ENCODE peak calls at places on chromosomes 1 and 21, in ten cellular contexts. T, I, H, V, C, X, O, E, P and U are unnamed samples. For H3K9me3 and H3K4me1, the result is how much of the 10 kb centered on the place peaks cover.

GRCh38 chr1:210259496-210259895 is 26.9 kb downstream of the SERTAD4 start:
- DNase-seq in E (no peak), I (no peak), X (no peak), T (peak), C (no peak), P (no peak), V (peak), H (no peak), O (no peak), U (no peak)

GRCh38 chr1:107804746-107805145 is 160.2 kb downstream of the VAV3 start:
- DNase-seq in C (no peak), I (no peak), T (no peak), E (no peak), H (no peak), V (no peak), O (no peak), X (no peak), P (no peak), U (no peak)

GRCh38 chr1:32199717-32200072 is 700 bp upstream of the CCDC28B start:
- DNase-seq in I (peak), V (peak), X (peak), O (no peak), E (no peak), T (no peak), C (peak), H (no peak), P (peak), U (no peak)

GRCh38 chr1:227032396-227032795 is 92.3 kb downstream of the COQ8A start:
- DNase-seq in X (no peak), T (no peak), O (no peak), V (no peak), I (no peak), C (no peak), E (no peak), H (peak), P (no peak), U (no peak)

GRCh38 chr1:31633117-31633516 is 11.6 kb downstream of the PEF1 start:
- DNase-seq in O (no peak), I (no peak), E (peak), X (no peak), C (no peak), H (peak), T (no peak), P (peak), V (no peak), U (no peak)

GRCh38 chr1:22814176-22815042 is 103.8 kb downstream of the EPHB2 start:
- DNase-seq in E (no peak), C (no peak), O (peak), P (no peak), X (peak), V (peak), H (no peak), I (peak), T (peak), U (no peak)

GRCh38 chr1:231990388-231990787 is 363.8 kb downstream of the DISC1 start:
- DNase-seq in H (no peak), I (peak), T (no peak), P (no peak), E (no peak), X (no peak), O (no peak), C (no peak), V (peak), U (no peak)

GRCh38 chr1:27392778-27393635 is 585 bp downstream of the GPR3 start:
- DNase-seq in E (no peak), P (no peak), T (no peak), C (no peak), H (no peak), X (no peak), I (no peak), V (no peak), O (no peak), U (no peak)

GRCh38 chr21:17257784-17258183 is 255.1 kb upstream of the CXADR start:
- DNase-seq in I (no peak), V (no peak), C (no peak), X (no peak), H (no peak), P (no peak), E (no peak), T (peak), O (no peak), U (no peak)

GRCh38 chr1:2804628-2805351 is 3.3 kb upstream of the TTC34 start:
- DNase-seq in X (no peak), O (peak), I (no peak), P (no peak), C (no peak), E (no peak), T (no peak), H (no peak), V (peak), U (no peak)

GRCh38 chr1:2805801-2806430 is 4.4 kb upstream of the TTC34 start:
- DNase-seq in X (no peak), H (no peak), O (no peak), T (no peak), C (no peak), V (peak), P (no peak), I (no peak), E (no peak), U (no peak)

GRCh38 chr1:2802421-2802961 is 998 bp upstream of the TTC34 start:
- DNase-seq in H (no peak), V (peak), C (no peak), E (no peak), X (no peak), I (no peak), O (peak), P (no peak), T (no peak), U (no peak)

GRCh38 chr1:2803086-2803930 is 1.8 kb upstream of the TTC34 start:
- DNase-seq in I (no peak), O (peak), H (no peak), C (no peak), V (peak), E (no peak), P (no peak), T (no peak), X (no peak), U (no peak)

DNA sequence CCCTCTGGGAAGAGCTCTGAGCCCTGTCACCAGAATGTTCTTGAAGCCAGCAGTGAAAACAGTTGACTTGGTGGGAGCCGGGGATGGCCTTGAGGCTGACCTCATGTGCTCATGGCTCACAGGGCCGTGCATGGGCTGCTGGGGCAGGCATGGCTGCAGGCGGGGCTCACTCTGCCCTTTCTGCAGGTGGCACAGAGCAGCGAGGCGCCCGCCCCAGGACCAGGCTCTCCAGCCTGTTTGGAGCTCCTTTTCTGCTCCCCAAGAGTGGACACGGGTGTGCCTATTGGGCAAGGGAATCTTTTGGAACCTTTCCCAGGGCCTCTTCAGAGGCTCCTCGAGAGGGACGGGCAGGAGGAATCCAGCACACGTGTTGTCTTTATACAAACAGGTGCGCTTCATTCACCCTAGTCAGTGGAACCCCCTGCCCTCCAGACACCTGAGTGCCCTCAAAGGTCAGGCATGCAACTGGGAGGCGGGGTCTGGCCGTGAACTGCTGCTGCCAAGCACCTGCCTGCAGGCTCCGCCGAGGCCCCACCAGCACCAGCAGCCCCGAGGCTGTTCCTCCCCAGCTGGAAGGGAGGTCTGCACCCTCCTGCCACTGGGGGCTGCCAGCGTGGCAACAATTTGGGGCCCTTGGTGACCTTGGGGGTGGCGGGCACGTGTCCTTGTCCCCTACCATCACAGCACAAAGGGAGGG is 2.6 kb upstream of the TTC34 start:
- DNase-seq in X (no peak), O (peak), C (no peak), E (no peak), H (no peak), T (no peak), I (no peak), P (no peak), V (peak), U (no peak)
- H3K9me3 ChIP-seq in X (under half), O (under half), C (under half), E (under half), H (under half), T (under half), I (under half), P (under half), V (under half), U (under half)

GRCh38 chr1:168736450-168736980 is 7.5 kb upstream of the DPT start:
- DNase-seq in O (no peak), P (no peak), X (no peak), H (no peak), T (no peak), E (no peak), V (no peak), I (no peak), C (no peak), U (no peak)

GRCh38 chr1:168734946-168735345 is 5.9 kb upstream of the DPT start:
- DNase-seq in H (no peak), X (no peak), E (no peak), C (no peak), P (no peak), V (no peak), T (no peak), O (no peak), I (no peak), U (no peak)

GRCh38 chr1:168739908-168740307 is 10.9 kb upstream of the DPT start:
- DNase-seq in T (no peak), O (no peak), E (peak), V (no peak), I (no peak), H (no peak), C (no peak), X (no peak), P (no peak), U (no peak)

GRCh38 chr1:168735987-168736386 is 7.0 kb upstream of the DPT start:
- DNase-seq in O (no peak), T (peak), I (no peak), P (no peak), C (no peak), E (no peak), V (no peak), X (no peak), H (no peak), U (no peak)

DNA sequence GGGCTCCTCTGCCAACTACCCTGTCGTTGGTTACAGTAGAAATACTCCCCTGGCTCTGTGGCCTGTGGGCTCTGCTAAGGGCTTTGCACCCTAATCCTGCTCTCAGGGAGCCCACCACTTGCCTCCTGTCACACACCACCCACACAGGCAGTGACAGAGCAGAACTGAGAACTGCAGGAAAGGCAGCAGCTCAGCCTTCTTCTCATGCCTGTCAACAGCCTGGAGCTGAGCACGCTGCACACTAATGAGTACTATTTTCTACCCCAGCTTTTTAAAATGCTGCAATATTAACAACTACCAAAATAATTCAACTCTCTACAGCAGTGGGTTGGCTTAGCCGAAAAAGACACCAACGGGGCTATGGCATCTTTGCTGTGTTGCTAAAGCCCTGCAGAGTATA is 8.4 kb upstream of the DPT start:
- DNase-seq in O (no peak), P (peak), C (no peak), I (no peak), V (no peak), T (no peak), X (no peak), H (no peak), E (no peak), U (no peak)
- H3K4me1 ChIP-seq in O (under half), P (under half), C (under half), I (under half), V (under half), T (under half), X (under half), H (under half), E (under half), U (under half)

GRCh38 chr1:5484451-5485165 is 507.6 kb downstream of the NPHP4 start:
- DNase-seq in H (no peak), I (no peak), P (no peak), E (no peak), V (no peak), C (no peak), X (no peak), T (no peak), O (no peak), U (no peak)
- H3K9me3 ChIP-seq in H (under half), I (under half), P (under half), E (under half), V (under half), C (under half), X (under half), T (under half), O (under half), U (under half)

GRCh38 chr1:201434266-201434665 is 12.7 kb upstream of the TNNI1 start:
- DNase-seq in O (no peak), X (no peak), E (no peak), P (no peak), I (no peak), V (no peak), T (no peak), H (no peak), C (no peak), U (no peak)
- H3K4me1 ChIP-seq in O (under half), X (under half), E (under half), P (under half), I (under half), V (under half), T (under half), H (under half), C (under half), U (under half)

DNA sequence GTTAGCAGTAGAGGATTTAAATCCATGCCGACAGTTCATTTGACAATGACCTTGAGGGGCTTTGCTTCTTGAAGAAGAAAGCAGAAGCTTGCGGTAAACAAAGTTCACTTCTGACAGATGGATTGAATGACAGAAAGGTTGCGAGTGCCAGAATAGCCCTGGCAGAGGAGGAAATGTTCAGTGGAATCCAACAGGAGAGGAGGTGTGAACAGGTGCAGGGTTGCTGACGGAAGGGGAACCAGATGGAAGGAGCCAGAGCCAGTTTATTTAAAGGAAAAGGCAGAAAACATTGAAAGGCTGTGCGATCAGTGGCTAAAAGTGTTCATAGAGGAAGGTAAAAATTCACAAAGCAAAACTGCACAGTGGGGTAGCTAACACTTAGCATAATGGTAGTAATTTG is 141.0 kb downstream of the SDCCAG8 start:
- DNase-seq in E (no peak), I (no peak), X (no peak), T (no peak), O (no peak), V (no peak), P (peak), C (no peak), H (no peak), U (no peak)
- H3K9me3 ChIP-seq in E (under half), I (under half), X (under half), T (under half), O (under half), V (under half), P (under half), C (under half), H (under half), U (under half)

GRCh38 chr1:100626397-100626796 is 88.5 kb downstream of the GPR88 start:
- DNase-seq in X (no peak), T (no peak), V (no peak), C (no peak), I (no peak), P (no peak), O (no peak), E (no peak), H (no peak), U (no peak)
- H3K4me1 ChIP-seq in X (under half), T (under half), V (under half), C (under half), I (under half), P (under half), O (under half), E (under half), H (under half), U (under half)

GRCh38 chr1:50038235-50038809 is 14.6 kb upstream of the AGBL4 start:
- DNase-seq in C (no peak), V (no peak), I (no peak), X (no peak), H (no peak), T (no peak), E (no peak), P (no peak), O (no peak), U (no peak)
- H3K9me3 ChIP-seq in C (under half), V (under half), I (under half), X (under half), H (half or more), T (under half), E (under half), P (under half), O (under half), U (under half)

GRCh38 chr1:98327151-98327918 is 334.2 kb upstream of the SNX7 start:
- DNase-seq in T (peak), O (no peak), C (no peak), H (peak), X (no peak), V (no peak), P (no peak), E (no peak), I (no peak), U (no peak)

GRCh38 chr1:98323396-98323795 is 338.1 kb upstream of the SNX7 start:
- DNase-seq in P (no peak), V (no peak), X (peak), O (no peak), H (no peak), I (no peak), C (no peak), E (no peak), T (peak), U (no peak)

GRCh38 chr1:98322966-98323365 is 338.6 kb upstream of the SNX7 start:
- DNase-seq in I (no peak), T (no peak), H (no peak), C (no peak), X (no peak), P (no peak), O (no peak), E (no peak), V (no peak), U (no peak)

GRCh38 chr1:98323906-98324358 is 337.6 kb upstream of the SNX7 start:
- DNase-seq in P (no peak), H (peak), T (peak), X (peak), O (no peak), V (peak), C (no peak), E (no peak), I (no peak), U (no peak)

GRCh38 chr1:98325646-98326441 is 335.7 kb upstream of the SNX7 start:
- DNase-seq in H (no peak), X (peak), C (peak), I (no peak), O (no peak), P (no peak), V (peak), T (peak), E (peak), U (no peak)
- H3K4me1 ChIP-seq in H (under half), X (under half), C (under half), I (under half), O (under half), P (under half), V (under half), T (under half), E (under half), U (under half)

GRCh38 chr1:2836333-2836970 is 35.0 kb upstream of the TTC34 start:
- DNase-seq in P (no peak), X (no peak), V (no peak), T (no peak), O (no peak), E (no peak), H (no peak), I (no peak), C (no peak), U (no peak)

GRCh38 chr1:2835650-2836159 is 34.2 kb upstream of the TTC34 start:
- DNase-seq in C (no peak), T (no peak), P (no peak), I (no peak), E (no peak), O (no peak), V (no peak), H (no peak), X (no peak), U (no peak)

GRCh38 chr1:2840036-2840809 is 38.7 kb upstream of the TTC34 start:
- DNase-seq in V (no peak), C (no peak), I (no peak), H (no peak), E (no peak), T (no peak), O (no peak), P (no peak), X (no peak), U (peak)

GRCh38 chr1:2837316-2837715 is 35.8 kb upstream of the TTC34 start:
- DNase-seq in V (no peak), C (no peak), I (no peak), O (no peak), P (no peak), H (no peak), E (no peak), T (no peak), X (no peak), U (no peak)

DNA sequence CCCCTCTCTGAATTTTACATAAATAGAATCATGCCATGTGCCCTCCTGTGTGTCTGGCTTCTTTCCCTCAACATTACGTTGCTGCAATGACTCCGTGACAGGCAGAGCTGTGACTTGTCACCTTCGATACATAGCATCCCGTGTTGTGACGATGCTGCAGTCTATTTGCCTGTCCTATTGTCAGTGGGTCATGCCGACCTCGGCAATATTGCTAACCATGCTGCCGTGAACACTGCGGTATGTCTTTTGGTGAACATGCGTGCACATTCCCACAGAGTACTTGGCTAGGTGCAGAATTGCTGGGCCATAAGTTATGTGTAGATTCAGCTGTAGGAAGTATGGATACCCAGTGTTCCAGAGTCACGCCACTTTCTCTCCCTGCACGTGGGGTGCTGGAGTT is 36.3 kb upstream of the TTC34 start:
- DNase-seq in H (no peak), T (no peak), C (no peak), P (no peak), E (no peak), O (no peak), V (no peak), I (no peak), X (no peak), U (no peak)
- H3K9me3 ChIP-seq in H (under half), T (under half), C (under half), P (under half), E (under half), O (under half), V (under half), I (under half), X (under half), U (under half)